ENCODE peak calls at places on chromosomes 4 and X, in nine cellular contexts. O is upper lobe of right lung, K is transverse colon, H is lower lobe of right lung, J is adipocyte, L is Karpas-422, A is mucosa of descending colon, U is PC-3, Y is fibroblast of lung. Z is an unnamed sample.

GRCh38 chr4:118036336-118036735 is 2.0 kb downstream of the NDST3 start:
- DNase-seq in Y (no peak), H (no peak), U (no peak), L (no peak), J (no peak), O (no peak), K (no peak), A (peak; percentile 27), Z (no peak)

GRCh38 chr4:46977245-46977644 is 16.1 kb downstream of the GABRA4 start:
- DNase-seq in J (no peak), Y (no peak), U (no peak), L (no peak), A (no peak), H (no peak), O (no peak), K (no peak), Z (no peak)

GRCh38 chr4:108345862-108346530 is 177.3 kb upstream of the LEF1 start:
- DNase-seq in H (no peak), K (no peak), O (no peak), U (no peak), A (no peak), L (no peak), Y (peak; percentile 94), J (no peak), Z (no peak)

GRCh38 chr4:1050486-1051213 is 39.2 kb downstream of the FGFRL1 start:
- DNase-seq in A (peak; percentile 1), U (no peak), K (peak; percentile 9), L (no peak), H (no peak), J (no peak), Y (no peak), O (peak; percentile 58), Z (peak; percentile 51)

GRCh38 chrX:11273544-11273943 is 19.7 kb upstream of the AMELX start:
- DNase-seq in A (no peak), U (peak; percentile 41), H (no peak), O (no peak), K (no peak), Y (peak; percentile 63), L (no peak), J (no peak), Z (no peak)

GRCh38 chr4:152996672-152997071 is 60.5 kb downstream of the FHDC1 start:
- DNase-seq in J (no peak), U (no peak), K (no peak), H (no peak), O (no peak), Y (no peak), L (no peak), A (no peak), Z (no peak)

GRCh38 chr4:113444386-113444785 is 317.2 kb downstream of the CAMK2D start:
- DNase-seq in A (no peak), U (peak; percentile 55), Y (peak; percentile 90), K (no peak), J (peak; percentile 76), H (no peak), L (no peak), O (no peak), Z (no peak)

GRCh38 chr4:56410247-56410646 is 23.0 kb upstream of the AASDH start:
- DNase-seq in O (no peak), L (no peak), K (peak; percentile 17), H (no peak), A (peak; percentile 70), U (peak; percentile 100), J (peak; percentile 98), Y (peak; percentile 98), Z (no peak)

GRCh38 chr4:3499710-3500109 is 32.5 kb downstream of the LRPAP1 start:
- DNase-seq in K (no peak), L (no peak), A (no peak), O (no peak), H (no peak), U (no peak), Y (no peak), J (no peak), Z (no peak)

GRCh38 chr4:48909697-48910096 is 3.1 kb upstream of the OCIAD2 start:
- DNase-seq in U (peak; percentile 94), A (no peak), L (peak; percentile 31), H (no peak), J (peak; percentile 93), K (peak; percentile 22), Y (peak; percentile 99), O (no peak), Z (no peak)

GRCh38 chr4:83810428-83810827 is 274.5 kb downstream of the GPAT3 start:
- DNase-seq in H (no peak), A (no peak), U (peak; percentile 20), O (no peak), L (no peak), K (no peak), Y (peak; percentile 60), J (no peak), Z (no peak)

GRCh38 chr4:126992910-126993309 is 639.8 kb upstream of the INTU start:
- DNase-seq in L (no peak), A (no peak), Y (no peak), K (no peak), U (no peak), J (no peak), H (no peak), O (no peak), Z (no peak)

GRCh38 chr4:172153694-172154093 is 340.5 kb downstream of the GALNTL6 start:
- DNase-seq in U (no peak), K (no peak), O (no peak), Y (no peak), H (no peak), A (no peak), L (no peak), J (no peak), Z (no peak)

GRCh38 chr4:84167579-84167978 is 331.5 kb downstream of the NKX6-1 start:
- DNase-seq in O (no peak), J (no peak), Y (no peak), U (no peak), L (peak; percentile 48), A (no peak), K (no peak), H (no peak), Z (no peak)

GRCh38 chr4:8385611-8386010 is 54.9 kb downstream of the ACOX3 start:
- DNase-seq in O (no peak), J (no peak), U (no peak), A (no peak), K (no peak), L (no peak), Y (no peak), H (no peak), Z (no peak)

GRCh38 chr4:24229976-24230375 is 340.1 kb upstream of the PPARGC1A start:
- DNase-seq in J (no peak), L (no peak), A (no peak), H (no peak), O (no peak), K (no peak), U (no peak), Y (peak; percentile 50), Z (no peak)

GRCh38 chr4:153137168-153137567 is 67.1 kb upstream of the TRIM2 start:
- DNase-seq in U (peak; percentile 73), Y (peak; percentile 95), O (no peak), L (no peak), J (peak; percentile 94), H (no peak), A (no peak), K (no peak), Z (peak; percentile 46)

GRCh38 chrX:48761674-48762471 is at the start of gene GLOD5:
- DNase-seq in H (peak; percentile 72), K (peak; percentile 79), L (peak; percentile 58), O (peak; percentile 81), Y (peak; percentile 2), A (peak; percentile 77), U (peak; percentile 88), J (peak; percentile 2), Z (peak; percentile 69)

GRCh38 chr4:163764569-163764968 is 270.1 kb downstream of the TMA16 start:
- DNase-seq in J (no peak), U (peak; percentile 52), K (no peak), H (no peak), A (no peak), L (no peak), Y (peak; percentile 32), O (no peak), Z (no peak)

GRCh38 chrX:119537487-119537886 is 27.7 kb downstream of the STEEP1 start:
- DNase-seq in L (no peak), H (no peak), O (no peak), J (peak; percentile 3), Y (no peak), A (no peak), K (no peak), U (no peak), Z (no peak)

GRCh38 chr4:71470547-71470946 is 131.7 kb downstream of the SLC4A4 start:
- DNase-seq in A (no peak), U (no peak), K (no peak), J (no peak), H (no peak), O (no peak), Y (no peak), L (no peak), Z (no peak)

GRCh38 chr4:53943345-53944085 is 120.9 kb downstream of the CHIC2 start:
- DNase-seq in J (peak; percentile 28), O (no peak), K (no peak), H (no peak), Y (peak; percentile 91), L (no peak), A (no peak), U (peak; percentile 97), Z (no peak)

GRCh38 chr4:16253127-16253960 is 27.1 kb upstream of the TAPT1 start:
- DNase-seq in O (no peak), K (no peak), Y (peak; percentile 91), J (peak; percentile 74), L (no peak), H (no peak), U (peak; percentile 77), A (no peak), Z (no peak)

GRCh38 chrX:1493317-1493856 is 40.7 kb upstream of the ASMTL start:
- DNase-seq in U (no peak), L (peak; percentile 73), Y (no peak), K (no peak), J (no peak), H (no peak), O (peak; percentile 39), A (no peak), Z (no peak)
- H3K4me1 ChIP-seq in U (no peaks in the 10 kb centered on the region), L (peaks cover 63% of the 10 kb centered on the region), Y (no peaks in the 10 kb centered on the region), K (no peaks in the 10 kb centered on the region), J (no peaks in the 10 kb centered on the region), H (peaks cover 6% of the 10 kb centered on the region), O (no peaks in the 10 kb centered on the region), A (no peaks in the 10 kb centered on the region), Z (no peaks in the 10 kb centered on the region)

GRCh38 chrX:136126892-136127406 is 20.4 kb upstream of the FHL1 start:
- DNase-seq in A (no peak), Y (peak; percentile 64), O (no peak), U (no peak), H (no peak), K (no peak), L (no peak), J (no peak), Z (no peak)
- H3K4me3 ChIP-seq in A (no peak overlapping the region), Y (no peak overlapping the region), O (no peak overlapping the region), U (no peak overlapping the region), H (no peak overlapping the region), K (no peak overlapping the region), L (no peak overlapping the region), J (no peak overlapping the region), Z (no peak overlapping the region)

GRCh38 chr4:6279582-6280289 is 10.1 kb downstream of the WFS1 start:
- DNase-seq in O (no peak), K (no peak), Y (no peak), H (no peak), L (no peak), J (no peak), U (no peak), A (no peak), Z (no peak)
- H3K4me1 ChIP-seq in O (peaks cover 60% of the 10 kb centered on the region), K (peaks cover 40% of the 10 kb centered on the region), Y (peaks cover 8% of the 10 kb centered on the region), H (peaks cover 83% of the 10 kb centered on the region), L (no peaks in the 10 kb centered on the region), J (peaks cover 20% of the 10 kb centered on the region), U (no peaks in the 10 kb centered on the region), A (peaks cover 24% of the 10 kb centered on the region), Z (no peaks in the 10 kb centered on the region)

GRCh38 chr4:182023469-182023868 is 219.7 kb upstream of the TENM3 start:
- DNase-seq in K (no peak), H (no peak), Y (no peak), O (no peak), L (no peak), A (no peak), J (no peak), U (no peak), Z (no peak)
- H3K4me3 ChIP-seq in K (no peak overlapping the region), H (no peak overlapping the region), Y (no peak overlapping the region), O (no peak overlapping the region), L (no peak overlapping the region), A (no peak overlapping the region), J (no peak overlapping the region), U (no peak overlapping the region), Z (no peak overlapping the region)

Z was measured in breast epithelium.